ENCODE peak calls at places on chromosomes 13 and 19, in eight cellular contexts. K is CD4-positive, alpha-beta T cell; O is stimulated activated naive CD8-positive, alpha-beta T cell treated with anti-CD3 and anti-CD28 coated beads, Interleukin-15, amount 100 ng/mL, for 72 hours; G is DND-41; F is body of pancreas; Z is stimulated activated CD4-positive, alpha-beta T cell treated with anti-CD3 and anti-CD28 coated beads, Interleukin-4, amount 100 ng/mL, for 1 hour; Y is neural crest cell; T is pulmonary artery endothelial cell. D is an unnamed sample.

GRCh38 chr19:5951338-5951861 is 26.5 kb downstream of the RANBP3 start:
- DNase-seq in K (no peak), O (no peak), G (no peak), F (no peak), Z (no peak), Y (peak; percentile 9), T (no peak), D (no peak)

GRCh38 chr13:109684836-109685602 is 101.4 kb downstream of the IRS2 start:
- DNase-seq in K (no peak), O (no peak), G (no peak), F (peak; percentile 74), Z (no peak), Y (no peak), T (no peak), D (no peak)

GRCh38 chr19:57008432-57008831 is 111.4 kb upstream of the USP29 start:
- DNase-seq in K (no peak), O (no peak), G (no peak), F (no peak), Z (no peak), Y (no peak), T (no peak), D (no peak)

GRCh38 chr19:54654447-54655321 is 8.1 kb upstream of the LILRB4 start:
- DNase-seq in K (no peak), O (no peak), G (peak; percentile 34), F (no peak), Z (no peak), Y (no peak), T (no peak), D (no peak)

GRCh38 chr19:34096020-34096915 is 76.0 kb upstream of the LSM14A start:
- DNase-seq in K (no peak), O (no peak), G (no peak), F (no peak), Z (no peak), Y (no peak), T (no peak), D (peak; percentile 51)

GRCh38 chr19:7772752-7773291 is 9.8 kb downstream of the CLEC4M start:
- DNase-seq in K (no peak), O (peak; percentile 57), G (no peak), F (no peak), Z (peak; percentile 20), Y (no peak), T (no peak), D (no peak)

GRCh38 chr13:28609936-28610335 is 49.0 kb upstream of the POMP start:
- DNase-seq in K (no peak), O (no peak), G (no peak), F (no peak), Z (no peak), Y (no peak), T (no peak), D (peak; percentile 59)

GRCh38 chr19:1074512-1075283 is 7.7 kb downstream of the ARHGAP45 start:
- DNase-seq in K (peak; percentile 95), O (peak; percentile 84), G (peak; percentile 93), F (peak; percentile 71), Z (peak; percentile 87), Y (no peak), T (no peak), D (peak; percentile 66)

GRCh38 chr13:109971006-109971744 is 184.8 kb upstream of the IRS2 start:
- DNase-seq in K (no peak), O (no peak), G (no peak), F (no peak), Z (no peak), Y (no peak), T (no peak), D (no peak)

GRCh38 chr19:30227661-30228112 is 144.5 kb upstream of the ZNF536 start:
- DNase-seq in K (no peak), O (peak; percentile 73), G (no peak), F (peak; percentile 58), Z (peak; percentile 54), Y (peak; percentile 79), T (no peak), D (peak; percentile 40)

GRCh38 chr13:65111223-65111622 is 2118.9 kb downstream of the PCDH9 start:
- DNase-seq in K (no peak), O (no peak), G (no peak), F (no peak), Z (no peak), Y (no peak), T (no peak), D (no peak)

GRCh38 chr13:30907167-30907761 is 1.2 kb downstream of the MEDAG start:
- DNase-seq in K (no peak), O (no peak), G (no peak), F (no peak), Z (no peak), Y (no peak), T (no peak), D (no peak)

GRCh38 chr13:86445584-86446140 is 646.4 kb upstream of the SLITRK6 start:
- DNase-seq in K (no peak), O (no peak), G (no peak), F (no peak), Z (no peak), Y (no peak), T (no peak), D (no peak)

GRCh38 chr13:71785361-71785760 is 81.6 kb downstream of the DACH1 start:
- DNase-seq in K (no peak), O (no peak), G (no peak), F (no peak), Z (no peak), Y (no peak), T (no peak), D (no peak)